ENCODE peak calls at places on chromosomes 16 and 17, in ten cellular contexts. Q is GM13977, X is nephron progenitor cell, F is NB4, J is fibroblast of mammary gland, V is cardiac muscle cell, P is AG04450, R is H9, S is astrocyte of the cerebellum, G is omental fat pad. W is an unnamed sample.
A peak's percentile ranks its signal among the peaks of the same experiment; 100 is the strongest.

GRCh38 chr16:49111351-49111750 is 170.3 kb downstream of the CBLN1 start:
- DNase-seq in Q (no peak), X (no peak), F (no peak), J (no peak), V (no peak), P (no peak), R (no peak), S (no peak), G (no peak), W (no peak)

GRCh38 chr17:17051791-17052461 is 9.7 kb downstream of the MPRIP start:
- DNase-seq in Q (no peak), X (no peak), F (peak; percentile 93), J (peak; percentile 39), V (no peak), P (no peak), R (peak; percentile 27), S (no peak), G (no peak), W (no peak)

GRCh38 chr16:74730049-74730683 is 29.5 kb upstream of the MLKL start:
- DNase-seq in Q (no peak), X (no peak), F (no peak), J (no peak), V (no peak), P (no peak), R (no peak), S (no peak), G (no peak), W (no peak)

GRCh38 chr16:11328172-11329079 is 16.8 kb upstream of the RMI2 start:
- DNase-seq in Q (peak; percentile 88), X (no peak), F (peak; percentile 94), J (peak; percentile 93), V (peak; percentile 28), P (peak; percentile 90), R (peak; percentile 97), S (peak; percentile 89), G (peak; percentile 57), W (peak; percentile 29)

GRCh38 chr17:50258647-50259483 is 15.4 kb upstream of the TMEM92 start:
- DNase-seq in Q (no peak), X (no peak), F (no peak), J (peak; percentile 70), V (no peak), P (no peak), R (peak; percentile 41), S (no peak), G (no peak), W (no peak)

GRCh38 chr16:86079185-86079885 is 180.4 kb downstream of the IRF8 start:
- DNase-seq in Q (no peak), X (no peak), F (no peak), J (no peak), V (no peak), P (no peak), R (peak; percentile 9), S (no peak), G (no peak), W (no peak)

GRCh38 chr17:40190197-40191021 is 13.1 kb downstream of the RAPGEFL1 start:
- DNase-seq in Q (peak; percentile 38), X (peak; percentile 41), F (peak; percentile 32), J (no peak), V (peak; percentile 34), P (no peak), R (peak; percentile 91), S (no peak), G (no peak), W (no peak)

GRCh38 chr17:72789711-72790110 is 302.8 kb downstream of the SLC39A11 start:
- DNase-seq in Q (no peak), X (no peak), F (no peak), J (no peak), V (no peak), P (no peak), R (no peak), S (no peak), G (no peak), W (no peak)

GRCh38 chr17:66627985-66628384 is 206.9 kb upstream of the CACNG5 start:
- DNase-seq in Q (no peak), X (no peak), F (no peak), J (peak; percentile 52), V (peak; percentile 10), P (no peak), R (no peak), S (no peak), G (no peak), W (no peak)

GRCh38 chr17:66630379-66630778 is 204.5 kb upstream of the CACNG5 start:
- DNase-seq in Q (no peak), X (no peak), F (no peak), J (no peak), V (no peak), P (no peak), R (no peak), S (no peak), G (no peak), W (no peak)

GRCh38 chr17:66629762-66630161 is 205.2 kb upstream of the CACNG5 start:
- DNase-seq in Q (no peak), X (no peak), F (no peak), J (no peak), V (no peak), P (no peak), R (no peak), S (no peak), G (no peak), W (no peak)

GRCh38 chr17:66620528-66620927 is 214.4 kb upstream of the CACNG5 start:
- DNase-seq in Q (no peak), X (no peak), F (no peak), J (no peak), V (no peak), P (no peak), R (no peak), S (no peak), G (no peak), W (no peak)

GRCh38 chr17:66625321-66625767 is 209.6 kb upstream of the CACNG5 start:
- DNase-seq in Q (no peak), X (no peak), F (peak; percentile 41), J (peak; percentile 43), V (no peak), P (no peak), R (no peak), S (no peak), G (no peak), W (no peak)
- TF ChIP-seq CTCF in Q (no peak), X (peak; percentile 46), F (no peak), J (peak; percentile 50), V (peak; percentile 41), P (peak; percentile 62), R (peak; percentile 71), S (peak; percentile 41), G (no peak), W (peak; percentile 72)

GRCh38 chr17:71302721-71303549 is 817.9 kb upstream of the SOX9 start:
- DNase-seq in Q (no peak), X (no peak), F (no peak), J (no peak), V (no peak), P (no peak), R (no peak), S (no peak), G (no peak), W (no peak)

GRCh38 chr17:71301063-71301462 is 819.8 kb upstream of the SOX9 start:
- DNase-seq in Q (no peak), X (no peak), F (no peak), J (no peak), V (no peak), P (no peak), R (no peak), S (no peak), G (no peak), W (no peak)

GRCh38 chr17:71304498-71305158 is 816.2 kb upstream of the SOX9 start:
- DNase-seq in Q (no peak), X (no peak), F (no peak), J (no peak), V (no peak), P (no peak), R (peak; percentile 61), S (no peak), G (no peak), W (no peak)
- TF ChIP-seq CTCF in Q (no peak), X (no peak), F (no peak), J (no peak), V (no peak), P (no peak), R (peak; percentile 55), S (no peak), G (no peak), W (no peak)

GRCh38 chr17:73933164-73933766 is 270.2 kb upstream of the RPL38 start:
- DNase-seq in Q (no peak), X (no peak), F (no peak), J (no peak), V (no peak), P (no peak), R (no peak), S (no peak), G (no peak), W (no peak)

GRCh38 chr17:73932216-73932749 is 271.2 kb upstream of the RPL38 start:
- DNase-seq in Q (no peak), X (no peak), F (no peak), J (no peak), V (no peak), P (no peak), R (no peak), S (no peak), G (no peak), W (no peak)

GRCh38 chr17:73933871-73934270 is 269.6 kb upstream of the RPL38 start:
- DNase-seq in Q (no peak), X (no peak), F (no peak), J (no peak), V (peak; percentile 45), P (no peak), R (no peak), S (no peak), G (no peak), W (no peak)

GRCh38 chr17:73934696-73935095 is 268.8 kb upstream of the RPL38 start:
- DNase-seq in Q (no peak), X (no peak), F (no peak), J (no peak), V (no peak), P (no peak), R (no peak), S (no peak), G (no peak), W (no peak)

GRCh38 chr17:73929860-73930430 is 273.5 kb upstream of the RPL38 start:
- DNase-seq in Q (no peak), X (no peak), F (no peak), J (no peak), V (no peak), P (no peak), R (no peak), S (no peak), G (no peak), W (no peak)
- TF ChIP-seq CTCF in Q (no peak), X (no peak), F (no peak), J (no peak), V (no peak), P (no peak), R (peak; percentile 42), S (no peak), G (no peak), W (no peak)

GRCh38 chr16:77955127-77955526 is 67.2 kb upstream of the CLEC3A start:
- DNase-seq in Q (no peak), X (no peak), F (peak; percentile 45), J (no peak), V (no peak), P (no peak), R (no peak), S (no peak), G (no peak), W (no peak)

GRCh38 chr16:77956231-77956630 is 66.1 kb upstream of the CLEC3A start:
- DNase-seq in Q (no peak), X (no peak), F (no peak), J (no peak), V (no peak), P (no peak), R (no peak), S (no peak), G (no peak), W (no peak)

GRCh38 chr16:77946834-77947233 is 75.5 kb upstream of the CLEC3A start:
- DNase-seq in Q (no peak), X (no peak), F (no peak), J (no peak), V (no peak), P (no peak), R (no peak), S (no peak), G (no peak), W (no peak)

GRCh38 chr16:77949445-77949844 is 72.9 kb upstream of the CLEC3A start:
- DNase-seq in Q (no peak), X (no peak), F (no peak), J (no peak), V (no peak), P (no peak), R (no peak), S (no peak), G (no peak), W (no peak)

DNA sequence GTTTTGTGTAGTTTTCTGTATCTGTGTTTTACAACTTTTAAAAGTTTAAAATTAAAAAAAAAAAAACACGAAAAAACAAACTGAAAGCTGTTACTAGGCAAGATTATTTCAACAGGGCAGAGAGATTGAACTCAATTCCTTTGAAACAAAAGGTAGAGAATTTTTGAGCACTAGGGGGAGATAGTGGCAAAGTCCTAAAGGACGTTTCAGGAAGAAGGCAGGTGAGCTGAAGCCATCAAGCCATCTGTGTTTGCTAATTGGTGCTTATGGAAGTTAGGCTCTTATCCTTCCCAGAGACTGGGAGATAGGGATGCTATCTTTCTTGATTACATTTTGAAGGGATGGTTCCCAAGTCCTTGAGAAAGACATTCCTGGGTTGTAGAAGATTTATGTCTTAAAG is 70.6 kb upstream of the CLEC3A start:
- DNase-seq in Q (peak; percentile 47), X (no peak), F (peak; percentile 51), J (no peak), V (peak; percentile 49), P (no peak), R (no peak), S (no peak), G (no peak), W (no peak)
- TF ChIP-seq CTCF in Q (peak; percentile 45), X (peak; percentile 32), F (peak; percentile 49), J (peak; percentile 9), V (peak; percentile 14), P (peak; percentile 32), R (peak; percentile 80), S (peak; percentile 51), G (no peak), W (peak; percentile 65)

W was measured in neural crest cell.